ENCODE peak calls at places on chromosomes 5 and 9, in four cellular contexts. Z is H1, B is endothelial cell of umbilical vein, N is HCT116. I is an unnamed sample.

GRCh38 chr5:96734871-96735325 is 72.7 kb downstream of the CAST start:
- DNase-seq in Z (no peak), B (no peak), N (no peak), I (no peak)

GRCh38 chr5:1078206-1078605 is 33.7 kb downstream of the SLC12A7 start:
- DNase-seq in Z (no peak), B (no peak), N (no peak), I (no peak)

GRCh38 chr9:132020272-132020671 is 59.4 kb downstream of the MED27 start:
- DNase-seq in Z (no peak), B (peak; percentile 36), N (no peak), I (no peak)

GRCh38 chr9:96048954-96049831 is 173.7 kb downstream of the ERCC6L2 start:
- DNase-seq in Z (no peak), B (no peak), N (no peak), I (no peak)

GRCh38 chr5:143791848-143792701 is 19.9 kb upstream of the HMHB1 start:
- DNase-seq in Z (no peak), B (no peak), N (no peak), I (no peak)

GRCh38 chr9:75372499-75373268 is 284.4 kb downstream of the OSTF1 start:
- DNase-seq in Z (no peak), B (no peak), N (no peak), I (no peak)

GRCh38 chr5:62041364-62041763 is 264.6 kb upstream of the KIF2A start:
- DNase-seq in Z (no peak), B (no peak), N (no peak), I (no peak)

GRCh38 chr5:126695081-126695480 is 81.9 kb upstream of the LMNB1 start:
- DNase-seq in Z (no peak), B (no peak), N (no peak), I (no peak)

GRCh38 chr5:56588636-56589485 is 226.5 kb upstream of the MAP3K1 start:
- DNase-seq in Z (peak; percentile 41), B (no peak), N (no peak), I (no peak)

GRCh38 chr5:41761663-41762062 is 108.6 kb downstream of the OXCT1 start:
- DNase-seq in Z (no peak), B (no peak), N (no peak), I (no peak)

GRCh38 chr9:38311382-38312270 is 80.9 kb upstream of the ALDH1B1 start:
- DNase-seq in Z (peak; percentile 47), B (no peak), N (no peak), I (no peak)

DNA sequence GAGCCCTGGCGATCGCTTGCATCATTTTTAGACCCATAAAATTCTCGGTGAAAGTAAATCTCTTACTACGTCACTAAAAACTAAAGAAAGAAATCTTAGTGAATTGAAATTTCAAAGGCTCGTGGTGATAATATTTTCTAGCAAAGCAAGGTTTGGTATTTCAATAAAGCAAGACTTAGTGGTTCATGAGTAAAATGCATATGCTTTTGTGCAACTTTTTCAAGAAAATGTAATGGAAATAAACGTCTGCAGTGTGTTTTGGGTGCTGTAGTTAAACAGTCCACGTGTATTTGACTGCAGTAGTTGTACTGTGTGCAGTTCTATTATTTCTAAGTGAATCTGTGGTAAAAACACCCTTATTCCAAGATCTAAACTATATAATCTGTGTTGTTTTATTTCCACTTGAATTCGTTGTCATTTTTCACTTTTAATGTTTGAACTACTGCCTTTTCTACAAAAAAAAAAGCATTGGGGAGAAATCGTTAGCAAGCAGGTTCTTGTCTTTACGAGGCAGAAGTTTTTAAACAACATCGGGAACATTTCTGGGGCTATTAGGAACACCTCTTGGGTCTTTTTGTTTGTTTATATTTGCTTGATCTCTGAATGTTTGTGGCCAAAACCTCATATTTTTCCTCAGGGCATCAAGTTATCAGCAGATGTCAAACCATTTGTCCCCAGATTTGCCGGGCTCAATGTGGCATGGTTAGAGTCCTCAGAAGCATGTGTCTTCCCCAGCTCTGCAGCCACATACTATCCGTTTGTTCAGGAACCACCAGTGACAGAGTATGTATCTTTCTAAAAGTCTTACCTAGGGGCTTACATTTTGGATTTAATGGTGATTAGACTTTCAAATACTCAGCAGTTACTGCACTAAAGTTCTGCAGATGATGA is 960 bp downstream of the SECISBP2 start:
- DNase-seq in Z (no peak), B (no peak), N (no peak), I (no peak)
- TF ChIP-seq CTCF in Z (no peak), B (no peak), N (no peak), I (no peak)

GRCh38 chr5:181159286-181160143 is 12.1 kb downstream of the OR2V2 start:
- DNase-seq in Z (peak; percentile 99), B (peak; percentile 53), N (peak; percentile 73), I (peak; percentile 87)

GRCh38 chr5:181163487-181164075 is 16.2 kb downstream of the OR2V2 start:
- DNase-seq in Z (peak; percentile 61), B (no peak), N (no peak), I (no peak)

GRCh38 chr5:181161534-181162175 is 14.3 kb downstream of the OR2V2 start:
- DNase-seq in Z (no peak), B (no peak), N (no peak), I (no peak)

GRCh38 chr5:181158869-181159268 is 11.5 kb downstream of the OR2V2 start:
- DNase-seq in Z (no peak), B (no peak), N (no peak), I (no peak)

DNA sequence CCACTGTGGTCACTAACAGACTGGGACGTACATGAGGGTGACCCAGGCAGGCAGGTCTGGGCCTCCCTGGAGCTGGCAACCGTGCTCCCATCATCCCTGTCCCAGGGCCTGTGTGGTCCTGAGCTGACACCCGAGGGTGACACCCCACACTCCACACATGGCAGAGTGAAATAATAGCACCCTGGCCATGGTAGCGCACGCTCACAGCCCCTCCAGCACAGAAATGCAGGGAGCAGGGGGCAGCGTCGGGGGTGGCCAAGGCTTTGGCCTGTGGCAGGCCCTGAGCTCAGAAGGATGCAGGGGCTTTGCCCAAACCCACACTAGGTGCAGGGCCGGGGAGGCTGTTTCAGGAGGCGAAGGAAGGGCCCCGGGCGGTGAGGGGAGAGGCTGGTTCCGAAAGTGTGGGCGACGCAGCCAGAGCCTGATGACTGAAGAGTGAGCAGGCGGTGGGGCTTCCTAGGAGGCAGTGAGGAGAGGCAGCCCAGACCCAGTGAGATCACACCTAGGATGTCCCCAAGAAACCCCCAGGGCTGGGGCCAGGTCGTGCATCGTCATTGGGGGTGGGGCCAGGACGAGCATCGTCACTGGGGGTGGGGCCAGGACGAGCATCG is 12.9 kb downstream of the OR2V2 start:
- DNase-seq in Z (peak; percentile 80), B (no peak), N (no peak), I (no peak)
- H3K27ac ChIP-seq in Z (peak overlapping the region; percentile 69), B (peak overlapping the region; percentile 70), N (peak overlapping the region; percentile 77), I (peak overlapping the region; percentile 85)

DNA sequence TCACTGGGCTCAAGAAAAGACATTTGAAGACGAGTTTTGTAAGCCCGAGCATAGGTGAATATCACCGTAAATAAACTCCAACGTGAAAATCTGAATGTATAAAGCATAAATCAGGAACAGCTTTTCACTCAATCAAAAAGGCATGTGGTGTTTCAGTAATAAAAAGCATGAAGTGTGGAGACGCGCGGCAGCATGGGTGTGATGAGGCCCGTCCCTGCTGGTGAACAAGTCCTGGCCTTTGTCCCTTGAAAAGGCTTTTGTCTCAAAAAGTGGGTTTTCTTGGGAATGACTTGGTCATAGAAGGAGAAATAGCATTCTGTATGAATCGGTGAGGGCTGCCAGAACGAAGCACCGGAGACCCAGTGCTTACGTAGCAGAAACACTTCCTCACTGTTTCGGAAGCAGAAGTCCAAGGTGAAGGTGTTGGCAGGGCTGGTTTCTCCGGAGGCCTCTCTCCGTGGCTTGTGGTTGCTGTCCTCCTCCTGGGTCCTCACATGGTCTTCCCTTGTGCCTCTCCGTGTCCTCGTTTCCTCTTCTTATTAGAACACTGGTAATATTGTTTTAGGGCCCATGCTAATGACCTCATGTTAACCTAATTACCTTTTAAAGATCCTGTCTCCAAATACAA is 24.9 kb downstream of the ROPN1L start:
- DNase-seq in Z (no peak), B (no peak), N (no peak), I (no peak)
- TF ChIP-seq POLR2AphosphoS5 in Z (no peak), B (no peak), N (no peak), I (no peak)

GRCh38 chr9:97990259-97990658 is 7.1 kb downstream of the ANP32B start:
- DNase-seq in Z (no peak), B (peak; percentile 40), N (no peak), I (no peak)
- TF ChIP-seq CTCF in Z (no peak), B (peak; percentile 9), N (no peak), I (no peak)

DNA sequence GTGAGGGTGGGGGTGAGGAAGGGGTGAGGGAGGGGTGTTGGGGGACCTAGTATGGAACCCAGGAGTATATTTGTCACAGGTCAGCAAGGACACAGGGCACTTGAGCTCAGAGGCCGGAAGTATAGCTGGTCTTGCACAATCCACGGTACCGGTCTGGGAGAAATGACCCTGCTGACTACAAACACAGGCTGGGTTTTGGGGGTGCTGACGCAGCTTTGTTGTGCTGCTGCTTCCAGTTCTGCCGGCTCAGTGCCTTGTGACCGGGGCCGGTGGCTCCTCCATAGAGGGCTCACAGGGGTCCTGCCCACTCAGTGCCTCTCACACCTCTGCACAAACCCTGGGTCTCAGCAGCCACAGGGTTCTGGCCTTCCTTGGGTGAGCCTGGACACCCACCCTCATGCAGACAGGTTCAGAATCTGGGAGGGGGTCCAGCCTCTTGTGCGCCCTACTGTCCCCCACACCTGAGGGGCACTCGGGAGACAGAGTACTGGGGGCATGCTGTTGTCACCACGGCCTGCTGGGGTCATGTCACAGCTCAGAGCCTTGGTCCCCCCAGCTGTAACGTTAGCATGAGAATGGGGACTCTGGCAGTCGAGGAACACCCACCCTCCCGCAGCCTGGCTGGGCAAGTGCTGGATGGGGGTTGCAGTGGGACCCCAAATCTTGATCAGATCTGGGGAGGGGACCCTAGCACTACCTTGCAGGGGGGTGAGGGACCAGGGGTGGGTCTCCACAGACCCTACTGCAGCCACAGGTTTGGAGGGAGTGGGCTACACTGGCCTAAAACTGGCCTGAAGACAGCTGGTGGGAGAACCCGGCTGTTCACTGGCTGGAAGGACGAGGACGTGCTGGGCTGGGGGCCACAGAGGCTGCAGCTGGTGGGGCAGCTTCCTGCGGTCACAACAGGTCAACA is 17.7 kb downstream of the NINJ1 start:
- DNase-seq in Z (no peak), B (no peak), N (no peak), I (peak; percentile 70)
- H3K27ac ChIP-seq in Z (no peak overlapping the region), B (no peak overlapping the region), N (no peak overlapping the region), I (peak overlapping the region; percentile 89)

DNA sequence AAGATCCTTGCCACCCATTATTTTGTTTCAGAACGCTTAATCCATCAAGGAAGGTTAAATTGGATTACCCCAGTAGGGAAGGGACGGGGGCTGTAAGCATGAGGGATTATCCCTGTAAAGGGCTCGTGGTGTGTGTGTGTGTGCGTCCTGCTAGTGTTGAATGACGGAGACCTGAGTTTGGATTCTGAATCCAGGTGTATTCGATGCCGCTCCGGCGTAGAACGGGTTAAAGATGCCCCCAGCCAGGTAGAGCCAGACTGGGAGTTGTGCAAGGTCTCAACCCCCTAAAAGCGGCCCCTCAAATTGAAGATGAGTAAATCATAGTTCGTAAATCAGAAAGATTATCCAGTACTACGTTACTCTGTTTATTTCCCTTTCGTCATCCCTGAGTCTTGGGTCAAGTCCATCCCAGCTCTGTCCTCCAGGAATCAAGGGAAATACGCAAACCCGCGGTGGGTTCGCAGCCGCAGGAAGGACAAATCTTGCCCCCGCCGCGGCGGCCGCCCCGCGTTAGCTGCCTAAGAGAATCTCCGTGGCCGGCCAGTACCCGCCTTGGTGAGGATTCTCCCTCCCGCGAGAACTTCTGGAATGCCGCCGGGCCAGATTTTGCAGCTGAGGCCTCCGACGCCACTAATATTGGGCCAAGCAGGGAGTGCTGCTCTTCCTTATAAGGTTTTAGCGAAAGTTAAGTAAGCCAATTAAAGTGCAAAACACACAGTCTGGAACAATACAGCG is 586 bp upstream of the MTAP start:
- DNase-seq in Z (peak; percentile 80), B (peak; percentile 9), N (peak; percentile 82), I (peak; percentile 87)
- TF ChIP-seq POLR2AphosphoS5 in Z (peak; percentile 28), B (no peak), N (peak; percentile 33), I (peak; percentile 79)

GRCh38 chr9:91583161-91583875 is 159.7 kb upstream of the NFIL3 start:
- DNase-seq in Z (no peak), B (no peak), N (no peak), I (no peak)
- TF ChIP-seq CTCF in Z (no peak), B (no peak), N (no peak), I (no peak)